ENCODE peak calls at places on chromosomes 4 and X, in five cellular contexts. One of them, this sample, is unnamed.

GRCh38 chrX:53251307-53251706 is 26.3 kb upstream of the KDM5C start:
- DNase-seq in M059J: no peak
- DNase-seq in EL: peak
- DNase-seq in stimulated activated CD4-positive, alpha-beta T cell treated with anti-CD3 and anti-CD28 coated beads, Interleukin-12 subunit alpha, Interleukin-12 subunit beta, amount 100 ng/mL, for 48 hours: no peak
- DNase-seq in posterior cingulate gyrus: no peak
- DNase-seq in this sample: no peak

GRCh38 chrX:17032351-17032750 is 85.9 kb downstream of the REPS2 start:
- DNase-seq in EL: peak
- DNase-seq in M059J: peak
- DNase-seq in stimulated activated CD4-positive, alpha-beta T cell treated with anti-CD3 and anti-CD28 coated beads, Interleukin-12 subunit alpha, Interleukin-12 subunit beta, amount 100 ng/mL, for 48 hours: no peak
- DNase-seq in posterior cingulate gyrus: no peak
- DNase-seq in this sample: no peak

GRCh38 chrX:154091678-154092077 is 5.8 kb downstream of the MECP2 start:
- DNase-seq in posterior cingulate gyrus: no peak
- DNase-seq in M059J: no peak
- DNase-seq in stimulated activated CD4-positive, alpha-beta T cell treated with anti-CD3 and anti-CD28 coated beads, Interleukin-12 subunit alpha, Interleukin-12 subunit beta, amount 100 ng/mL, for 48 hours: no peak
- DNase-seq in EL: no peak
- DNase-seq in this sample: no peak

GRCh38 chrX:9503261-9503660 is 38.4 kb downstream of the TBL1X start:
- DNase-seq in stimulated activated CD4-positive, alpha-beta T cell treated with anti-CD3 and anti-CD28 coated beads, Interleukin-12 subunit alpha, Interleukin-12 subunit beta, amount 100 ng/mL, for 48 hours: no peak
- DNase-seq in EL: no peak
- DNase-seq in M059J: no peak
- DNase-seq in posterior cingulate gyrus: no peak
- DNase-seq in this sample: no peak

GRCh38 chrX:2231570-2232192 is 269.1 kb downstream of the DHRSX start:
- DNase-seq in stimulated activated CD4-positive, alpha-beta T cell treated with anti-CD3 and anti-CD28 coated beads, Interleukin-12 subunit alpha, Interleukin-12 subunit beta, amount 100 ng/mL, for 48 hours: no peak
- DNase-seq in M059J: no peak
- DNase-seq in posterior cingulate gyrus: no peak
- DNase-seq in EL: no peak
- DNase-seq in this sample: no peak

GRCh38 chr4:185965456-185966384 is 103.2 kb upstream of the TLR3 start:
- DNase-seq in EL: no peak
- DNase-seq in M059J: peak
- DNase-seq in posterior cingulate gyrus: no peak
- DNase-seq in stimulated activated CD4-positive, alpha-beta T cell treated with anti-CD3 and anti-CD28 coated beads, Interleukin-12 subunit alpha, Interleukin-12 subunit beta, amount 100 ng/mL, for 48 hours: no peak
- DNase-seq in this sample: no peak

GRCh38 chrX:109839694-109840358 is 106.8 kb upstream of the ACSL4 start:
- DNase-seq in stimulated activated CD4-positive, alpha-beta T cell treated with anti-CD3 and anti-CD28 coated beads, Interleukin-12 subunit alpha, Interleukin-12 subunit beta, amount 100 ng/mL, for 48 hours: no peak
- DNase-seq in posterior cingulate gyrus: no peak
- DNase-seq in EL: peak
- DNase-seq in M059J: peak
- DNase-seq in this sample: no peak

GRCh38 chr4:106914223-106914622 is 121.9 kb downstream of the DKK2 start:
- DNase-seq in stimulated activated CD4-positive, alpha-beta T cell treated with anti-CD3 and anti-CD28 coated beads, Interleukin-12 subunit alpha, Interleukin-12 subunit beta, amount 100 ng/mL, for 48 hours: no peak
- DNase-seq in posterior cingulate gyrus: no peak
- DNase-seq in M059J: no peak
- DNase-seq in EL: no peak
- DNase-seq in this sample: no peak

GRCh38 chr4:23635468-23635867 is 254.4 kb downstream of the PPARGC1A start:
- DNase-seq in posterior cingulate gyrus: no peak
- DNase-seq in M059J: no peak
- DNase-seq in EL: no peak
- DNase-seq in stimulated activated CD4-positive, alpha-beta T cell treated with anti-CD3 and anti-CD28 coated beads, Interleukin-12 subunit alpha, Interleukin-12 subunit beta, amount 100 ng/mL, for 48 hours: no peak
- DNase-seq in this sample: no peak

GRCh38 chr4:125726121-125726520 is 411.4 kb downstream of the FAT4 start:
- DNase-seq in EL: no peak
- DNase-seq in posterior cingulate gyrus: no peak
- DNase-seq in M059J: no peak
- DNase-seq in stimulated activated CD4-positive, alpha-beta T cell treated with anti-CD3 and anti-CD28 coated beads, Interleukin-12 subunit alpha, Interleukin-12 subunit beta, amount 100 ng/mL, for 48 hours: no peak
- DNase-seq in this sample: no peak

GRCh38 chrX:65643046-65643785 is 24.2 kb upstream of the MSN start:
- DNase-seq in stimulated activated CD4-positive, alpha-beta T cell treated with anti-CD3 and anti-CD28 coated beads, Interleukin-12 subunit alpha, Interleukin-12 subunit beta, amount 100 ng/mL, for 48 hours: no peak
- DNase-seq in EL: peak
- DNase-seq in M059J: peak
- DNase-seq in posterior cingulate gyrus: no peak
- DNase-seq in this sample: no peak

GRCh38 chr4:8365951-8366350 is 74.6 kb downstream of the ACOX3 start:
- DNase-seq in posterior cingulate gyrus: no peak
- DNase-seq in stimulated activated CD4-positive, alpha-beta T cell treated with anti-CD3 and anti-CD28 coated beads, Interleukin-12 subunit alpha, Interleukin-12 subunit beta, amount 100 ng/mL, for 48 hours: no peak
- DNase-seq in M059J: no peak
- DNase-seq in EL: no peak
- DNase-seq in this sample: no peak

GRCh38 chrX:40055495-40055894 is 42.3 kb downstream of the BCOR start:
- DNase-seq in EL: no peak
- DNase-seq in M059J: no peak
- DNase-seq in stimulated activated CD4-positive, alpha-beta T cell treated with anti-CD3 and anti-CD28 coated beads, Interleukin-12 subunit alpha, Interleukin-12 subunit beta, amount 100 ng/mL, for 48 hours: no peak
- DNase-seq in posterior cingulate gyrus: no peak
- DNase-seq in this sample: no peak

GRCh38 chr4:105859233-105859632 is 36.0 kb upstream of the NPNT start:
- DNase-seq in posterior cingulate gyrus: no peak
- DNase-seq in M059J: peak
- DNase-seq in EL: peak
- DNase-seq in stimulated activated CD4-positive, alpha-beta T cell treated with anti-CD3 and anti-CD28 coated beads, Interleukin-12 subunit alpha, Interleukin-12 subunit beta, amount 100 ng/mL, for 48 hours: no peak
- DNase-seq in this sample: no peak

GRCh38 chr4:184475096-184475461 is 729 bp upstream of the IRF2 start:
- DNase-seq in stimulated activated CD4-positive, alpha-beta T cell treated with anti-CD3 and anti-CD28 coated beads, Interleukin-12 subunit alpha, Interleukin-12 subunit beta, amount 100 ng/mL, for 48 hours: peak
- DNase-seq in EL: peak
- DNase-seq in M059J: peak
- DNase-seq in posterior cingulate gyrus: no peak
- DNase-seq in this sample: peak

GRCh38 chr4:8582941-8583654 is 2.9 kb downstream of the GPR78 start:
- DNase-seq in stimulated activated CD4-positive, alpha-beta T cell treated with anti-CD3 and anti-CD28 coated beads, Interleukin-12 subunit alpha, Interleukin-12 subunit beta, amount 100 ng/mL, for 48 hours: no peak
- DNase-seq in EL: no peak
- DNase-seq in posterior cingulate gyrus: no peak
- DNase-seq in M059J: no peak
- DNase-seq in this sample: no peak

GRCh38 chrX:47613082-47613481 is 6.6 kb downstream of the SYN1 start:
- DNase-seq in M059J: peak
- DNase-seq in stimulated activated CD4-positive, alpha-beta T cell treated with anti-CD3 and anti-CD28 coated beads, Interleukin-12 subunit alpha, Interleukin-12 subunit beta, amount 100 ng/mL, for 48 hours: no peak
- DNase-seq in posterior cingulate gyrus: no peak
- DNase-seq in EL: no peak
- DNase-seq in this sample: no peak

GRCh38 chr4:7904108-7904516 is 35.5 kb downstream of the AFAP1 start:
- DNase-seq in EL: peak
- DNase-seq in stimulated activated CD4-positive, alpha-beta T cell treated with anti-CD3 and anti-CD28 coated beads, Interleukin-12 subunit alpha, Interleukin-12 subunit beta, amount 100 ng/mL, for 48 hours: no peak
- DNase-seq in M059J: no peak
- DNase-seq in posterior cingulate gyrus: no peak
- DNase-seq in this sample: no peak

GRCh38 chr4:40214661-40215418 is 18.0 kb downstream of the RHOH start:
- DNase-seq in stimulated activated CD4-positive, alpha-beta T cell treated with anti-CD3 and anti-CD28 coated beads, Interleukin-12 subunit alpha, Interleukin-12 subunit beta, amount 100 ng/mL, for 48 hours: no peak
- DNase-seq in EL: no peak
- DNase-seq in M059J: peak
- DNase-seq in posterior cingulate gyrus: no peak
- DNase-seq in this sample: no peak

GRCh38 chr4:77818667-77819408 is at the start of gene CNOT6L:
- DNase-seq in EL: peak
- DNase-seq in stimulated activated CD4-positive, alpha-beta T cell treated with anti-CD3 and anti-CD28 coated beads, Interleukin-12 subunit alpha, Interleukin-12 subunit beta, amount 100 ng/mL, for 48 hours: peak
- DNase-seq in posterior cingulate gyrus: peak
- DNase-seq in M059J: peak
- DNase-seq in this sample: peak

GRCh38 chr4:2497931-2498330 is 29.0 kb downstream of the RNF4 start:
- DNase-seq in EL: no peak
- DNase-seq in M059J: no peak
- DNase-seq in stimulated activated CD4-positive, alpha-beta T cell treated with anti-CD3 and anti-CD28 coated beads, Interleukin-12 subunit alpha, Interleukin-12 subunit beta, amount 100 ng/mL, for 48 hours: no peak
- DNase-seq in posterior cingulate gyrus: no peak
- DNase-seq in this sample: no peak

GRCh38 chrX:120456973-120457372 is 12.1 kb downstream of the LAMP2 start:
- DNase-seq in EL: peak
- DNase-seq in posterior cingulate gyrus: no peak
- DNase-seq in M059J: peak
- DNase-seq in stimulated activated CD4-positive, alpha-beta T cell treated with anti-CD3 and anti-CD28 coated beads, Interleukin-12 subunit alpha, Interleukin-12 subunit beta, amount 100 ng/mL, for 48 hours: no peak
- DNase-seq in this sample: no peak

GRCh38 chr4:162683659-162684370 is 482.9 kb downstream of the NAF1 start:
- DNase-seq in M059J: peak
- DNase-seq in stimulated activated CD4-positive, alpha-beta T cell treated with anti-CD3 and anti-CD28 coated beads, Interleukin-12 subunit alpha, Interleukin-12 subunit beta, amount 100 ng/mL, for 48 hours: no peak
- DNase-seq in posterior cingulate gyrus: no peak
- DNase-seq in EL: peak
- DNase-seq in this sample: no peak